ENCODE peak calls at places on chromosomes 6 and 20, in nine cellular contexts. G, V, Y, F, R, S, J, B and H are unnamed samples.

GRCh38 chr6:117280922-117281321 is 15.6 kb downstream of the VGLL2 start:
- DNase-seq in R (no peak), J (no peak), V (no peak), G (no peak), B (no peak), F (no peak), Y (no peak), S (no peak), H (no peak)

GRCh38 chr6:75775219-75775618 is 26.2 kb downstream of the MYO6 start:
- DNase-seq in J (no peak), S (no peak), G (no peak), F (peak), B (no peak), R (no peak), Y (no peak), V (no peak), H (no peak)

GRCh38 chr20:17910828-17911294 is 57.7 kb downstream of the SNX5 start:
- DNase-seq in V (peak), Y (no peak), B (no peak), F (no peak), R (no peak), G (peak), S (no peak), J (no peak), H (peak)

GRCh38 chr6:14917101-14917500 is 328.8 kb upstream of the JARID2 start:
- DNase-seq in F (no peak), Y (no peak), S (no peak), B (no peak), J (no peak), V (no peak), R (no peak), G (no peak), H (no peak)

GRCh38 chr20:4820833-4821518 is 99.3 kb downstream of the PRND start:
- DNase-seq in R (no peak), S (no peak), F (peak), B (no peak), G (peak), Y (no peak), V (no peak), J (no peak), H (peak)

GRCh38 chr6:121603486-121603885 is 168.0 kb downstream of the GJA1 start:
- DNase-seq in F (no peak), Y (no peak), S (no peak), B (no peak), V (no peak), J (no peak), G (no peak), R (no peak), H (no peak)

GRCh38 chr6:167115054-167115453 is 7.8 kb upstream of the CCR6 start:
- DNase-seq in J (no peak), F (no peak), Y (no peak), S (no peak), V (no peak), B (no peak), G (no peak), R (no peak), H (no peak)

GRCh38 chr20:32457476-32457986 is 99.4 kb downstream of the ASXL1 start:
- DNase-seq in J (no peak), R (no peak), F (peak), G (peak), S (no peak), V (peak), Y (no peak), B (no peak), H (no peak)

GRCh38 chr20:41330343-41330720 is 10.3 kb upstream of the LPIN3 start:
- DNase-seq in Y (no peak), S (no peak), R (no peak), F (no peak), V (no peak), B (no peak), G (no peak), J (no peak), H (no peak)

GRCh38 chr20:11716239-11716944 is 201.3 kb upstream of the BTBD3 start:
- DNase-seq in S (no peak), Y (no peak), J (peak), F (no peak), R (no peak), G (peak), B (no peak), V (no peak), H (no peak)

GRCh38 chr6:129175066-129175465 is 292.1 kb downstream of the LAMA2 start:
- DNase-seq in G (no peak), S (no peak), B (no peak), Y (no peak), V (no peak), J (no peak), F (no peak), R (no peak), H (no peak)

GRCh38 chr6:80728830-80729229 is 622.4 kb downstream of the BCKDHB start:
- DNase-seq in Y (no peak), J (no peak), F (no peak), R (no peak), B (no peak), G (no peak), V (no peak), S (no peak), H (no peak)

GRCh38 chr6:27478141-27478705 is 5.3 kb upstream of the ZNF184 start:
- DNase-seq in J (peak), G (peak), F (no peak), Y (no peak), S (no peak), R (no peak), V (no peak), B (no peak), H (no peak)

GRCh38 chr20:60341062-60341461 is 382.8 kb downstream of the CDH26 start:
- DNase-seq in F (no peak), G (no peak), R (no peak), B (no peak), J (no peak), S (no peak), V (no peak), Y (no peak), H (no peak)

GRCh38 chr6:10429638-10430427 is 15.0 kb upstream of the TFAP2A start:
- DNase-seq in J (no peak), V (no peak), S (no peak), Y (no peak), R (no peak), B (peak), F (peak), G (peak), H (no peak)

GRCh38 chr20:5996765-5997164 is 46.3 kb downstream of the MCM8 start:
- DNase-seq in B (peak), G (no peak), J (no peak), F (no peak), V (no peak), R (no peak), Y (peak), S (no peak), H (no peak)

GRCh38 chr6:154962751-154963150 is 32.4 kb upstream of the TIAM2 start:
- DNase-seq in Y (no peak), R (no peak), G (peak), J (peak), F (no peak), B (no peak), S (no peak), V (no peak), H (no peak)

GRCh38 chr20:4082406-4083102 is 67.2 kb upstream of the RNF24 start:
- DNase-seq in R (no peak), B (peak), V (peak), Y (peak), G (peak), J (no peak), S (no peak), F (no peak), H (no peak)

GRCh38 chr20:46078954-46079353 is 10.8 kb downstream of the NCOA5 start:
- DNase-seq in S (no peak), V (no peak), R (no peak), G (no peak), B (no peak), Y (no peak), J (no peak), F (no peak), H (no peak)

GRCh38 chr20:16078172-16078898 is 494.9 kb downstream of the KIF16B start:
- DNase-seq in B (no peak), V (no peak), R (no peak), F (no peak), S (no peak), J (no peak), G (no peak), Y (no peak), H (no peak)

GRCh38 chr6:43738877-43739641 is 31.0 kb upstream of the VEGFA start:
- DNase-seq in F (no peak), Y (no peak), J (no peak), V (no peak), R (no peak), G (no peak), B (no peak), S (no peak), H (no peak)